ENCODE peak calls at places on chromosomes 3 and 15, in nine cellular contexts. U, J, O, V, C, A, G, M and F are unnamed samples.

GRCh38 chr3:105458518-105459215 is 92.0 kb downstream of the ALCAM start:
- DNase-seq in U (no peak), J (no peak), O (no peak), V (no peak), C (no peak), A (no peak), G (no peak), M (peak; percentile 50), F (no peak)

GRCh38 chr3:136194409-136195257 is 1.5 kb downstream of the MSL2 start:
- DNase-seq in U (no peak), J (peak; percentile 61), O (no peak), V (peak; percentile 83), C (peak; percentile 71), A (peak; percentile 33), G (no peak), M (peak; percentile 23), F (peak; percentile 76)

GRCh38 chr3:145807990-145808389 is 353.0 kb downstream of the PLOD2 start:
- DNase-seq in U (no peak), J (no peak), O (peak; percentile 25), V (no peak), C (no peak), A (peak; percentile 46), G (no peak), M (peak; percentile 6), F (no peak)

GRCh38 chr3:84830476-84830875 is 128.3 kb upstream of the CADM2 start:
- DNase-seq in U (no peak), J (no peak), O (no peak), V (no peak), C (no peak), A (no peak), G (no peak), M (no peak), F (no peak)

GRCh38 chr3:195823998-195824397 is 12.3 kb upstream of the MUC4 start:
- DNase-seq in U (no peak), J (peak; percentile 84), O (no peak), V (no peak), C (peak; percentile 76), A (no peak), G (no peak), M (no peak), F (no peak)

GRCh38 chr3:115947325-115947724 is 324.0 kb downstream of the GAP43 start:
- DNase-seq in U (no peak), J (no peak), O (no peak), V (no peak), C (no peak), A (no peak), G (no peak), M (no peak), F (no peak)

GRCh38 chr3:24640330-24640877 is 145.8 kb upstream of the THRB start:
- DNase-seq in U (no peak), J (no peak), O (peak; percentile 36), V (no peak), C (no peak), A (peak; percentile 75), G (no peak), M (no peak), F (no peak)

GRCh38 chr15:37819191-37819590 is 115.2 kb upstream of the TMCO5A start:
- DNase-seq in U (no peak), J (no peak), O (no peak), V (no peak), C (no peak), A (no peak), G (no peak), M (peak; percentile 62), F (no peak)

GRCh38 chr15:91627473-91628309 is 225.8 kb upstream of the SLCO3A1 start:
- DNase-seq in U (peak; percentile 38), J (no peak), O (no peak), V (no peak), C (peak; percentile 47), A (peak; percentile 74), G (no peak), M (peak; percentile 10), F (no peak)

GRCh38 chr3:194133661-194134230 is 2.2 kb upstream of the HES1 start:
- DNase-seq in U (peak; percentile 60), J (peak; percentile 76), O (peak; percentile 68), V (no peak), C (peak; percentile 68), A (no peak), G (peak; percentile 82), M (peak; percentile 55), F (no peak)

GRCh38 chr15:34353627-34354026 is 10.5 kb downstream of the NUTM1 start:
- DNase-seq in U (no peak), J (no peak), O (no peak), V (no peak), C (no peak), A (no peak), G (no peak), M (no peak), F (no peak)

GRCh38 chr3:108125550-108126071 is 34.8 kb upstream of the CD47 start:
- DNase-seq in U (no peak), J (no peak), O (no peak), V (peak; percentile 77), C (no peak), A (no peak), G (no peak), M (no peak), F (peak; percentile 81)

DNA sequence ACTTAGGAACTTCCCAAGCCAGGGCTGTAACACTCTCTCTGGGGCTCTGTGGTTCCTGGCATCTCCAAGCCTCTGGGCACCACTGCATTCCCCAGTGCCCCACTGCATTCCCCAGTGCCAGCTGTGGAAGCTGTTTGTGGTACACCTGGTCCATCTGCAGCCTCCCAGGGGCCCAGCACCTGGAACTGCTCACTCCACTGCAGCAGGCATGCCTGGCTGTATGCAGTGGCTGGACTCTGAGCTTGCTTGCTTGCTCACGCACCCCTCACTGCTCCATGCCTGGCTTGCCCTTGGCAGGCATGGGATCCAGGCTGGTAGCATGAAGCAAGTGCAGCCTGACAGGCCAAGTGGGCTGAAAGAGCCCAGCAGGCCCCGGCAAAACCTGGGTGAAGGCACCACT is 512.1 kb downstream of the SQOR start:
- DNase-seq in U (no peak), J (no peak), O (no peak), V (no peak), C (no peak), A (no peak), G (peak; percentile 38), M (no peak), F (no peak)
- H3K4me1 ChIP-seq in U (no peaks in the 10 kb centered on the region), J (no peaks in the 10 kb centered on the region), O (no peaks in the 10 kb centered on the region), V (no peaks in the 10 kb centered on the region), C (no peaks in the 10 kb centered on the region), A (no peaks in the 10 kb centered on the region), G (no peaks in the 10 kb centered on the region), M (no peaks in the 10 kb centered on the region), F (no peaks in the 10 kb centered on the region)

DNA sequence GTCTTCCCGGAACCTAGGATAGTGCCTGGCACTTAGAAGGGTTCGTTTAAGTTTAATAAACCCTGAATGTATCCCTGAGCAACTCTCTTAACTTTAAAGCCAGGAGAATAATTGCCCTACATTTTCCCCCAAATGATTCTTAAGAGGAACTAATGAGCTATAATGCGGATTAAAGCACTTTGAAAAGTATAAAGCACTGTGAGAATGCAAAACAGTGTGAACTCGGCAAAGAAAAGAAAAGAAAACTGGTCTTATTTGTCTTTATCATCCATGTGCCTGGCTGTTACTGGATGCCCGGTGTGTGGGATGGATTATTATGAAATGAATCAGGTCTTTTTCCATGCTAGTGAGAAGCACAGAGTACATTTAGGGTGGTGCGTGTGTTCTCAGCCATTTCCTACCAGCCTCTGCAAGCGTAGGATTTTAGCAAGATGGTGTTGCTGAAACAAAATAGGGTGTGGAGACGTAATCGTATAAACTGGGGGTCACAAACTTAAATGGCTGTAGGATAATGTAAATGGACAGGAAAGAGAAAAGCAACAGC is 977 bp downstream of the KBTBD12 start:
- DNase-seq in U (no peak), J (no peak), O (no peak), V (no peak), C (no peak), A (no peak), G (no peak), M (no peak), F (no peak)
- H3K4me3 ChIP-seq in U (no peak overlapping the region), J (no peak overlapping the region), O (no peak overlapping the region), V (no peak overlapping the region), C (peak overlapping the region; percentile 60), A (no peak overlapping the region), G (peak overlapping the region; percentile 75), M (no peak overlapping the region), F (no peak overlapping the region)

GRCh38 chr15:85607842-85608241 is 186.9 kb downstream of the KLHL25 start:
- DNase-seq in U (no peak), J (no peak), O (peak; percentile 51), V (no peak), C (no peak), A (peak; percentile 83), G (no peak), M (peak; percentile 93), F (no peak)

GRCh38 chr15:85607141-85607806 is 187.5 kb downstream of the KLHL25 start:
- DNase-seq in U (no peak), J (no peak), O (peak; percentile 21), V (no peak), C (no peak), A (no peak), G (no peak), M (peak; percentile 68), F (no peak)

GRCh38 chr15:85609492-85609891 is 185.2 kb downstream of the KLHL25 start:
- DNase-seq in U (no peak), J (no peak), O (no peak), V (no peak), C (no peak), A (no peak), G (no peak), M (no peak), F (no peak)

GRCh38 chr15:85614059-85614458 is 180.7 kb downstream of the KLHL25 start:
- DNase-seq in U (no peak), J (no peak), O (no peak), V (no peak), C (no peak), A (no peak), G (no peak), M (no peak), F (no peak)

GRCh38 chr15:85611361-85611760 is 183.4 kb downstream of the KLHL25 start:
- DNase-seq in U (no peak), J (no peak), O (no peak), V (no peak), C (no peak), A (no peak), G (no peak), M (no peak), F (no peak)
- H3K27ac ChIP-seq in U (no peak overlapping the region), J (no peak overlapping the region), O (peak overlapping the region; percentile 9), V (no peak overlapping the region), C (no peak overlapping the region), A (no peak overlapping the region), G (peak overlapping the region; percentile 72), M (no peak overlapping the region), F (no peak overlapping the region)

GRCh38 chr3:33579181-33579510 is 138.9 kb downstream of the CLASP2 start:
- DNase-seq in U (no peak), J (no peak), O (no peak), V (no peak), C (no peak), A (no peak), G (no peak), M (no peak), F (no peak)

GRCh38 chr3:33577173-33577572 is 137.0 kb upstream of the UBP1 start:
- DNase-seq in U (no peak), J (no peak), O (no peak), V (no peak), C (no peak), A (no peak), G (no peak), M (no peak), F (no peak)

GRCh38 chr3:33578325-33579180 is 138.3 kb upstream of the UBP1 start:
- DNase-seq in U (no peak), J (no peak), O (peak; percentile 82), V (no peak), C (no peak), A (peak; percentile 7), G (no peak), M (peak; percentile 35), F (no peak)

GRCh38 chr3:33579843-33580242 is 138.2 kb downstream of the CLASP2 start:
- DNase-seq in U (no peak), J (no peak), O (no peak), V (no peak), C (no peak), A (no peak), G (no peak), M (no peak), F (no peak)

GRCh38 chr3:33577588-33577987 is 137.4 kb upstream of the UBP1 start:
- DNase-seq in U (no peak), J (no peak), O (no peak), V (no peak), C (no peak), A (no peak), G (no peak), M (no peak), F (no peak)
- H3K4me1 ChIP-seq in U (peaks cover 3% of the 10 kb centered on the region), J (no peaks in the 10 kb centered on the region), O (peaks cover 48% of the 10 kb centered on the region), V (no peaks in the 10 kb centered on the region), C (no peaks in the 10 kb centered on the region), A (no peaks in the 10 kb centered on the region), G (no peaks in the 10 kb centered on the region), M (peaks cover 3% of the 10 kb centered on the region), F (no peaks in the 10 kb centered on the region)